ENCODE peak calls at places on chromosomes 5 and 9, in nine cellular contexts. I is A549, K is kidney epithelial cell, D is OCI-LY7, X is adrenal gland, B is fibroblast of lung, Y is PC-3, W is SJSA1, U is transverse colon. E is an unnamed sample.

GRCh38 chr5:123512631-123513461 is 869 bp downstream of the CSNK1G3 start:
- DNase-seq in B (peak; percentile 50), X (peak; percentile 51), W (peak; percentile 53), Y (peak; percentile 25), U (peak; percentile 43), I (peak; percentile 36), D (peak; percentile 39), K (peak; percentile 7), E (no peak)

GRCh38 chr9:447230-448025 is 232.8 kb downstream of the DOCK8 start:
- DNase-seq in K (peak; percentile 88), D (peak; percentile 4), W (no peak), U (peak; percentile 44), Y (peak; percentile 90), B (peak; percentile 95), I (peak; percentile 55), X (no peak), E (no peak)

GRCh38 chr9:8489845-8490244 is 690.3 kb upstream of the DMAC1 start:
- DNase-seq in B (no peak), K (peak; percentile 1), U (no peak), D (no peak), Y (no peak), W (no peak), X (no peak), I (no peak), E (no peak)

GRCh38 chr5:105807251-105807650 is 1863.5 kb downstream of the EFNA5 start:
- DNase-seq in D (no peak), I (no peak), U (no peak), W (no peak), Y (no peak), K (no peak), B (no peak), X (no peak), E (no peak)

GRCh38 chr5:124747770-124748686 is 1.6 kb upstream of the ZNF608 start:
- DNase-seq in Y (peak; percentile 21), I (peak; percentile 16), B (no peak), K (no peak), U (no peak), W (no peak), D (peak; percentile 87), X (no peak), E (no peak)

GRCh38 chr9:131631254-131631653 is 85.9 kb downstream of the PRRT1B start:
- DNase-seq in W (no peak), Y (no peak), X (no peak), D (no peak), K (no peak), B (no peak), I (no peak), U (no peak), E (no peak)

GRCh38 chr9:126411225-126411947 is 84.8 kb downstream of the MVB12B start:
- DNase-seq in I (no peak), K (peak; percentile 25), U (no peak), X (no peak), B (peak; percentile 66), Y (peak; percentile 16), D (peak; percentile 48), W (no peak), E (no peak)

GRCh38 chr9:99356512-99356971 is 134.5 kb downstream of the SEC61B start:
- DNase-seq in Y (no peak), W (no peak), I (no peak), X (no peak), U (peak; percentile 15), K (no peak), D (no peak), B (no peak), E (no peak)

GRCh38 chr9:114093761-114094505 is 5.2 kb downstream of the KIF12 start:
- DNase-seq in B (no peak), Y (no peak), D (no peak), K (no peak), U (no peak), X (no peak), W (no peak), I (no peak), E (no peak)

GRCh38 chr9:84758817-84759216 is 89.3 kb downstream of the NTRK2 start:
- DNase-seq in B (no peak), K (no peak), I (no peak), U (no peak), Y (no peak), D (no peak), X (no peak), W (no peak), E (no peak)

GRCh38 chr5:14440598-14441401 is 140.8 kb upstream of the OTULINL start:
- DNase-seq in I (no peak), Y (no peak), D (no peak), B (peak; percentile 96), U (peak; percentile 32), X (no peak), K (no peak), W (peak; percentile 78), E (peak; percentile 89)

GRCh38 chr9:77793909-77794308 is 145.8 kb upstream of the GNA14 start:
- DNase-seq in K (no peak), D (no peak), X (no peak), I (no peak), U (no peak), B (peak; percentile 19), W (no peak), Y (peak; percentile 62), E (no peak)

GRCh38 chr5:159481751-159482150 is 151.5 kb upstream of the IL12B start:
- DNase-seq in K (no peak), Y (no peak), I (no peak), B (no peak), W (no peak), U (no peak), X (no peak), D (no peak), E (no peak)

GRCh38 chr9:110321055-110321454 is 16.6 kb downstream of the TXNDC8 start:
- DNase-seq in W (no peak), U (no peak), Y (no peak), X (no peak), K (no peak), D (no peak), I (no peak), B (peak; percentile 52), E (no peak)

GRCh38 chr5:37641933-37642332 is 197.9 kb downstream of the GDNF start:
- DNase-seq in D (no peak), K (no peak), X (no peak), Y (peak; percentile 31), B (no peak), W (no peak), U (no peak), I (no peak), E (no peak)

GRCh38 chr9:72464819-72465218 is 56.6 kb upstream of the TMC1 start:
- DNase-seq in W (no peak), B (no peak), Y (no peak), I (no peak), D (no peak), U (no peak), X (no peak), K (no peak), E (no peak)

GRCh38 chr9:120348951-120349429 is 231.0 kb downstream of the CDK5RAP2 start:
- DNase-seq in D (peak; percentile 45), Y (peak; percentile 54), W (peak; percentile 51), I (peak; percentile 73), U (no peak), B (peak; percentile 52), X (peak; percentile 42), K (no peak), E (no peak)

GRCh38 chr9:116843863-116844620 is 156.9 kb downstream of the TRIM32 start:
- DNase-seq in B (no peak), D (no peak), U (no peak), W (no peak), Y (no peak), K (no peak), X (no peak), I (no peak), E (no peak)

GRCh38 chr9:137441289-137441934 is at the start of gene ENTPD8:
- DNase-seq in K (no peak), W (no peak), I (peak; percentile 76), Y (peak; percentile 60), D (no peak), B (no peak), U (peak; percentile 89), X (no peak), E (no peak)
- H3K4me3 ChIP-seq in K (peak within 1 kb of the TSS; percentile 20), W (no peak within 1 kb of the TSS), I (peak within 1 kb of the TSS; percentile 59), Y (peak within 1 kb of the TSS; percentile 64), D (no peak within 1 kb of the TSS), B (no peak within 1 kb of the TSS), U (peak within 1 kb of the TSS; percentile 23), X (no peak within 1 kb of the TSS), E (peak within 1 kb of the TSS; percentile 32)

GRCh38 chr9:91419222-91420191 is 4.1 kb downstream of the NFIL3 start:
- DNase-seq in W (peak; percentile 62), D (no peak), U (peak; percentile 57), X (peak; percentile 74), Y (peak; percentile 82), B (peak; percentile 94), I (peak; percentile 62), K (no peak), E (peak; percentile 82)
- H3K4me3 ChIP-seq in W (no peak overlapping the region), D (no peak overlapping the region), U (no peak overlapping the region), X (no peak overlapping the region), Y (no peak overlapping the region), B (no peak overlapping the region), I (peak overlapping the region; percentile 15), K (no peak overlapping the region), E (peak overlapping the region; percentile 37)

GRCh38 chr5:95963650-95964410 is 2.2 kb upstream of the ELL2 start:
- DNase-seq in D (no peak), X (no peak), B (peak; percentile 52), Y (peak; percentile 80), W (no peak), I (no peak), U (no peak), K (no peak), E (no peak)

GRCh38 chr5:95961617-95962474 is at the start of gene ELL2:
- DNase-seq in I (peak; percentile 96), D (peak; percentile 88), B (peak; percentile 99), X (peak; percentile 98), K (peak; percentile 95), U (peak; percentile 100), W (peak; percentile 98), Y (peak; percentile 93), E (peak; percentile 92)

GRCh38 chr5:95960802-95961616 is 642 bp downstream of the ELL2 start:
- DNase-seq in X (peak; percentile 82), I (peak; percentile 66), U (peak; percentile 88), Y (peak; percentile 68), B (peak; percentile 79), W (peak; percentile 85), D (peak; percentile 70), K (no peak), E (peak; percentile 43)

GRCh38 chr5:95962785-95963184 is 1.1 kb upstream of the ELL2 start:
- DNase-seq in Y (no peak), W (no peak), I (no peak), U (no peak), B (no peak), K (no peak), X (no peak), D (no peak), E (no peak)

DNA sequence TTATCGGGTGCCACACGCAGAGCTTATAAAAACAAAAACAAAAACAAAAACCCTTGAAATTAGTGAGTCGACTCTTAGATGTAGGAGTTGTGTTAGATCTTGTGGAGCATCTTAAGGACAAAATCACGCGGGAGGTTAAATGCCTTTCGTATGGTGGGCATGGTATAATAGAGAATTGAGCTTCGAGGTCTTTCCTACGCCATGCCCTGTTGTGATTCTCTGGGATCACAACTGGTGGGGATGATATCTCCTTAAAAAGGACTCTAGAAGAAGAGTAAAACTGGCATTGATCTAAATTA is 773 bp upstream of the ELL2 start:
- DNase-seq in X (no peak), K (no peak), I (no peak), Y (no peak), W (no peak), D (no peak), U (no peak), B (no peak), E (no peak)
- H3K4me3 ChIP-seq in X (no peak overlapping the region), K (peak overlapping the region; percentile 93), I (peak overlapping the region; percentile 67), Y (peak overlapping the region; percentile 99), W (peak overlapping the region; percentile 99), D (peak overlapping the region; percentile 70), U (peak overlapping the region; percentile 95), B (no peak overlapping the region), E (peak overlapping the region; percentile 100)

GRCh38 chr5:1847611-1848010 is 35.1 kb downstream of the IRX4 start:
- DNase-seq in I (no peak), U (no peak), W (no peak), D (no peak), B (no peak), K (no peak), X (no peak), Y (no peak), E (no peak)
- H3K4me3 ChIP-seq in I (no peak overlapping the region), U (no peak overlapping the region), W (no peak overlapping the region), D (no peak overlapping the region), B (no peak overlapping the region), K (no peak overlapping the region), X (no peak overlapping the region), Y (no peak overlapping the region), E (no peak overlapping the region)